ENCODE peak calls at places on chromosomes 2 and 18, in six cellular contexts. B is mammary epithelial cell, K is GM12878, N is PC-3, F is sigmoid colon, E is IMR-90. O is an unnamed sample.
A peak's percentile ranks its signal among the peaks of the same experiment; 100 is the strongest.

GRCh38 chr2:179049546-179050311 is at the start of gene CCDC141:
- DNase-seq in B (no peak), K (peak; percentile 37), N (no peak), F (no peak), E (no peak), O (no peak)

GRCh38 chr2:111100087-111100764 is 20.5 kb upstream of the BCL2L11 start:
- DNase-seq in B (no peak), K (no peak), N (no peak), F (no peak), E (no peak), O (no peak)

GRCh38 chr2:224532931-224533330 is 52.2 kb downstream of the CUL3 start:
- DNase-seq in B (no peak), K (no peak), N (no peak), F (no peak), E (no peak), O (no peak)

GRCh38 chr2:171939058-171939753 is 16.9 kb downstream of the HAT1 start:
- DNase-seq in B (no peak), K (no peak), N (no peak), F (no peak), E (no peak), O (no peak)

GRCh38 chr18:10851824-10852225 is 297.5 kb downstream of the PIEZO2 start:
- DNase-seq in B (peak; percentile 10), K (peak; percentile 61), N (peak; percentile 75), F (no peak), E (peak; percentile 81), O (peak; percentile 55)

GRCh38 chr2:202450785-202451184 is 74.7 kb downstream of the BMPR2 start:
- DNase-seq in B (no peak), K (no peak), N (no peak), F (no peak), E (peak; percentile 59), O (no peak)

GRCh38 chr18:45437399-45437798 is 177.9 kb upstream of the SLC14A2 start:
- DNase-seq in B (no peak), K (no peak), N (no peak), F (no peak), E (no peak), O (no peak)

GRCh38 chr2:33021542-33022259 is 74.9 kb downstream of the LTBP1 start:
- DNase-seq in B (no peak), K (no peak), N (no peak), F (no peak), E (peak; percentile 90), O (no peak)

GRCh38 chr2:74849228-74849892 is 15.4 kb downstream of the HK2 start:
- DNase-seq in B (peak; percentile 86), K (peak; percentile 62), N (peak; percentile 45), F (no peak), E (peak; percentile 33), O (peak; percentile 66)

GRCh38 chr2:204888222-204888621 is 342.9 kb downstream of the PARD3B start:
- DNase-seq in B (no peak), K (no peak), N (no peak), F (no peak), E (no peak), O (no peak)

GRCh38 chr2:127355407-127356008 is 32.3 kb downstream of the MAP3K2 start:
- DNase-seq in B (peak; percentile 28), K (no peak), N (peak; percentile 64), F (no peak), E (no peak), O (peak; percentile 50)

GRCh38 chr2:73892631-73893329 is at the start of gene ACTG2:
- DNase-seq in B (no peak), K (no peak), N (peak; percentile 9), F (peak; percentile 94), E (peak; percentile 91), O (no peak)

GRCh38 chr2:159290289-159290907 is 3.9 kb upstream of the WDSUB1 start:
- DNase-seq in B (peak; percentile 69), K (no peak), N (peak; percentile 61), F (no peak), E (peak; percentile 94), O (peak; percentile 88)

GRCh38 chr2:61151434-61151833 is 10.6 kb upstream of the C2orf74 start:
- DNase-seq in B (peak; percentile 26), K (no peak), N (peak; percentile 41), F (no peak), E (peak; percentile 32), O (peak; percentile 38)

GRCh38 chr2:67797801-67798535 is 264.8 kb downstream of the C1D start:
- DNase-seq in B (peak; percentile 2), K (no peak), N (peak; percentile 34), F (no peak), E (peak; percentile 66), O (peak; percentile 37)

GRCh38 chr18:62045316-62045715 is 141.5 kb downstream of the PIGN start:
- DNase-seq in B (no peak), K (no peak), N (no peak), F (no peak), E (no peak), O (no peak)

DNA sequence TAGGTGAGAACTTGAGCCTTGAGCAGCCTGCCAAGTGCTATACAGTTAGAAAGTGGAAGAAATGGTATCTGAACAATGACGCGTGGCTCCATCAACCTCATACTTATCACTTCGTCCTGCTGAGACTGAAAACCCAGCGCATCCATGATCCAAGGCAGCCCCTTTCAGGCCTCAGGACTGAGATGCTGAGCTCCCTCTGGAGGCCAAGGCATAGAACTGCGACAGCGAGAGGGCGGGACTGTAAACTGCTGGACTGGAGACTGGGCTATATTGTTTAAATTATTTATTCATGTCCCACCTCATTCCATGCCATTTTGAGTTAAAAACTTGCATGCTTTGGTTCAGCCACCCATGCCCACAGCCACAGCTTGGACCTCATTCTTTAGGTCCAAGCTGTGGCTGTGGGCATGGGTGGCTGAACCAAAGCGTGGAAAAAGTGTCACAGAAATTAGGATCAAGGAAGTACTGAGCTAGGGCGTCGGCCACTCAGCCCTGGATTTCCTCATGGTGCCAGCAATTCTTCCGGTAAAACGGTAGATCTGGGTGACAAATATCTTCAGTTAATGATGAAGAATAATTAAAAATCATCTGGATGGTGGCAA is 195.5 kb downstream of the L3MBTL4 start:
- DNase-seq in B (no peak), K (no peak), N (peak; percentile 78), F (no peak), E (peak; percentile 73), O (no peak)
- TF ChIP-seq CTCF in B (no peak), K (peak; percentile 72), N (peak; percentile 84), F (no peak), E (peak; percentile 94), O (peak; percentile 48)

GRCh38 chr2:172977330-172978052 is 98.2 kb upstream of the MAP3K20 start:
- DNase-seq in B (no peak), K (no peak), N (no peak), F (no peak), E (no peak), O (no peak)
- TF ChIP-seq CTCF in B (no peak), K (no peak), N (peak; percentile 40), F (no peak), E (no peak), O (no peak)

DNA sequence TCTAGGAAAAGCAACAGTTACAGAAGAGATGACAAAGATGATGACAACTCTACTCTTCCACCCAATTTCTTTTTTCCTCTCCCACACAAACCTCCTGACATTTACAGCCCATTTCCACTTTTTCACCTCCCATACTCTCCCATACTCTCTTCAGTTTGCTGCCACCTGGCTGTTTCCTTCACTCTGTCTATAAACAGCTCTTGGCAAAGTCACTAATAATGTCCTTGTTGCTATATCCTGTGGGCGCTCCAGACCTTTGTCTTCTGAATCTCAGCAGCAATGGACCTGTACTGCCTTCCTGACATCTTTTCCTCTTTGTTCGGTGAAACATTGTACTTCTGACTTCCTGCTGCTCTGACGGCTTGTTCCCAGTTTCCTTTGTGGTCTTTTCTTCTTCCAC is 60.7 kb upstream of the CAVIN2 start:
- DNase-seq in B (no peak), K (no peak), N (no peak), F (no peak), E (no peak), O (no peak)
- TF ChIP-seq CTCF in B (no peak), K (no peak), N (no peak), F (no peak), E (no peak), O (no peak)

GRCh38 chr2:99809259-99809900 is 319.6 kb upstream of the REV1 start:
- DNase-seq in B (no peak), K (no peak), N (peak; percentile 58), F (no peak), E (peak; percentile 40), O (no peak)
- TF ChIP-seq CTCF in B (no peak), K (no peak), N (no peak), F (no peak), E (no peak), O (no peak)

GRCh38 chr2:65918760-65919187 is 486.4 kb upstream of the SPRED2 start:
- DNase-seq in B (no peak), K (no peak), N (peak; percentile 27), F (no peak), E (no peak), O (no peak)
- TF ChIP-seq CTCF in B (no peak), K (no peak), N (peak; percentile 46), F (no peak), E (no peak), O (peak; percentile 6)

GRCh38 chr2:231680284-231680991 is 27.9 kb upstream of the PTMA start:
- DNase-seq in B (no peak), K (no peak), N (peak; percentile 44), F (no peak), E (no peak), O (peak; percentile 77)

GRCh38 chr2:231679906-231680283 is 28.4 kb upstream of the PTMA start:
- DNase-seq in B (no peak), K (no peak), N (no peak), F (no peak), E (no peak), O (peak; percentile 54)

GRCh38 chr2:231682546-231683291 is 25.6 kb upstream of the PTMA start:
- DNase-seq in B (no peak), K (no peak), N (no peak), F (no peak), E (no peak), O (no peak)

GRCh38 chr2:231679131-231679530 is 29.2 kb upstream of the PTMA start:
- DNase-seq in B (no peak), K (no peak), N (no peak), F (no peak), E (no peak), O (no peak)

GRCh38 chr2:231680992-231681852 is 27.1 kb upstream of the PTMA start:
- DNase-seq in B (no peak), K (no peak), N (peak; percentile 70), F (peak; percentile 95), E (peak; percentile 82), O (peak; percentile 72)
- TF ChIP-seq CTCF in B (no peak), K (no peak), N (no peak), F (no peak), E (no peak), O (no peak)

GRCh38 chr18:69900941-69901340 is 46.7 kb downstream of the CD226 start:
- DNase-seq in B (no peak), K (no peak), N (no peak), F (no peak), E (no peak), O (no peak)
- TF ChIP-seq CTCF in B (no peak), K (peak; percentile 19), N (peak; percentile 37), F (no peak), E (no peak), O (peak; percentile 10)

DNA sequence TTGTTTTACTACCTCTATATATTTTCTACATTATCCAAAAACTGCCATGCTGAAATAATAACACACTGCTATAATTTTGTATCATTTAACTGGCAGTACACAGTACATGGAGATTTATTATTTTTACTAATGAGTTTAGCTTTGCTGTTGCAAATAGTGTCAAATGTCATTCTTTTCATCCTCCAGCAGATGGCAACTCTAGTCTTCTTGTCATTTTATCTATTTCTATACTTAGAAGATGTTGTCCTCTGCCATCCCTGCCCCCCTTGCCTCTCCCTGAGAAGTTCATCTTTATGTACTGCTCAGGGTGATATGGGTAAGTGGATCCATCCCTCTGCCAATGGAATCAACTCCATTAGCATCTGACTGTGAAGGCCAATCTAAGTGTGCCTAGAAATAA is 21.7 kb upstream of the LRRTM1 start:
- DNase-seq in B (no peak), K (peak; percentile 17), N (peak; percentile 8), F (no peak), E (peak; percentile 19), O (peak; percentile 53)
- TF ChIP-seq CTCF in B (no peak), K (peak; percentile 33), N (peak; percentile 56), F (no peak), E (peak; percentile 40), O (peak; percentile 51)